ENCODE peak calls at places on chromosomes 12 and 14, in eight cellular contexts. D, Z, K, V, A, B, O and H are unnamed samples.

GRCh38 chr14:94173471-94173884 is 644 bp upstream of the PPP4R4 start:
- DNase-seq in D (no peak), Z (no peak), K (peak), V (no peak), A (peak), B (no peak), O (no peak), H (peak)

GRCh38 chr12:80442426-80443222 is 1.4 kb upstream of the PTPRQ start:
- DNase-seq in D (no peak), Z (no peak), K (peak), V (peak), A (no peak), B (peak), O (no peak), H (no peak)

GRCh38 chr12:54390668-54391551 is 6.4 kb upstream of the ZNF385A start:
- DNase-seq in D (peak), Z (no peak), K (peak), V (no peak), A (peak), B (no peak), O (peak), H (no peak)

GRCh38 chr12:132489602-132490239 is at the start of gene FBRSL1:
- DNase-seq in D (peak), Z (peak), K (peak), V (peak), A (peak), B (peak), O (peak), H (peak)

GRCh38 chr12:124617615-124618014 is 50.2 kb upstream of the NCOR2 start:
- DNase-seq in D (peak), Z (no peak), K (peak), V (no peak), A (no peak), B (no peak), O (no peak), H (no peak)

GRCh38 chr12:108063192-108063591 is 65.9 kb upstream of the WSCD2 start:
- DNase-seq in D (peak), Z (peak), K (peak), V (no peak), A (no peak), B (peak), O (no peak), H (no peak)

GRCh38 chr14:92340938-92341337 is 18.0 kb downstream of the SLC24A4 start:
- DNase-seq in D (no peak), Z (no peak), K (no peak), V (no peak), A (no peak), B (no peak), O (no peak), H (no peak)

GRCh38 chr14:61460853-61461611 is 139.7 kb downstream of the PRKCH start:
- DNase-seq in D (no peak), Z (no peak), K (no peak), V (no peak), A (no peak), B (peak), O (no peak), H (no peak)

GRCh38 chr14:75831455-75831854 is 150.3 kb downstream of the TGFB3 start:
- DNase-seq in D (no peak), Z (no peak), K (no peak), V (peak), A (no peak), B (peak), O (peak), H (no peak)

GRCh38 chr12:80044694-80045046 is 54.7 kb upstream of the OTOGL start:
- DNase-seq in D (no peak), Z (peak), K (no peak), V (peak), A (no peak), B (no peak), O (no peak), H (peak)

GRCh38 chr14:51540364-51540763 is 111.3 kb upstream of the FRMD6 start:
- DNase-seq in D (no peak), Z (no peak), K (no peak), V (peak), A (no peak), B (no peak), O (no peak), H (peak)

DNA sequence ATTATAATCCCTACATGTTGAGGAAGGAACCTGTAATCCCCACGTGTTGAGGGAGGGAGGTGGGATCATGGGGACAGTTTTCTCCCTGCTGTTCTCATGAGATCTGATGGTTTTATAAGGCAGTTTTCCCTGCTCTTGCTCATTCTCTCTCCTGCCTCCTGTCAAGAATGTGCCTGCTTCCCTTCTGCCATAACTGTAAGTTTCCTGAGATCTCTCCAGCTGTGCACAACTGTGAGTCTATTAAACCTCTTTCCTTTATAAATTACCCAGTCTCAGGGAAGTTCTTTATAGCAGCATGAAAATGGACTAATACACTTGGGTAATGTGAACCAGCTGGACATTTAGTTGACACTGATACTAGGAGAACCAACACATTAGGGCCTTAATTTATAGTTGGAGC is 12.4 kb upstream of the CCDC91 start:
- DNase-seq in D (no peak), Z (no peak), K (peak), V (no peak), A (no peak), B (no peak), O (no peak), H (no peak)
- H3K27ac ChIP-seq in D (no peak), Z (no peak), K (no peak), V (no peak), A (no peak), B (no peak), O (no peak), H (no peak)

GRCh38 chr12:46265102-46265501 is 3.7 kb downstream of the SLC38A1 start:
- DNase-seq in D (no peak), Z (no peak), K (no peak), V (no peak), A (no peak), B (no peak), O (no peak), H (no peak)

GRCh38 chr12:46266869-46267617 is 1.8 kb downstream of the SLC38A1 start:
- DNase-seq in D (peak), Z (no peak), K (peak), V (peak), A (peak), B (peak), O (peak), H (peak)

GRCh38 chr12:46265734-46266133 is 3.1 kb downstream of the SLC38A1 start:
- DNase-seq in D (no peak), Z (no peak), K (no peak), V (no peak), A (no peak), B (no peak), O (no peak), H (no peak)

GRCh38 chr12:46267618-46268348 is 1.1 kb downstream of the SLC38A1 start:
- DNase-seq in D (peak), Z (no peak), K (peak), V (peak), A (no peak), B (no peak), O (peak), H (peak)

GRCh38 chr12:46266382-46266791 is 2.5 kb downstream of the SLC38A1 start:
- DNase-seq in D (no peak), Z (no peak), K (peak), V (peak), A (no peak), B (no peak), O (no peak), H (peak)
- H3K27ac ChIP-seq in D (peak), Z (peak), K (peak), V (no peak), A (no peak), B (no peak), O (peak), H (peak)

GRCh38 chr12:50517456-50518048 is 12.8 kb downstream of the DIP2B start:
- DNase-seq in D (no peak), Z (no peak), K (peak), V (peak), A (no peak), B (peak), O (no peak), H (peak)

GRCh38 chr12:50523772-50524171 is 19.0 kb downstream of the DIP2B start:
- DNase-seq in D (peak), Z (no peak), K (no peak), V (no peak), A (no peak), B (no peak), O (no peak), H (no peak)

GRCh38 chr12:50518129-50518528 is 13.3 kb downstream of the DIP2B start:
- DNase-seq in D (no peak), Z (no peak), K (no peak), V (no peak), A (no peak), B (no peak), O (no peak), H (no peak)

GRCh38 chr12:50520345-50520744 is 15.6 kb downstream of the DIP2B start:
- DNase-seq in D (no peak), Z (no peak), K (no peak), V (no peak), A (no peak), B (no peak), O (no peak), H (no peak)

DNA sequence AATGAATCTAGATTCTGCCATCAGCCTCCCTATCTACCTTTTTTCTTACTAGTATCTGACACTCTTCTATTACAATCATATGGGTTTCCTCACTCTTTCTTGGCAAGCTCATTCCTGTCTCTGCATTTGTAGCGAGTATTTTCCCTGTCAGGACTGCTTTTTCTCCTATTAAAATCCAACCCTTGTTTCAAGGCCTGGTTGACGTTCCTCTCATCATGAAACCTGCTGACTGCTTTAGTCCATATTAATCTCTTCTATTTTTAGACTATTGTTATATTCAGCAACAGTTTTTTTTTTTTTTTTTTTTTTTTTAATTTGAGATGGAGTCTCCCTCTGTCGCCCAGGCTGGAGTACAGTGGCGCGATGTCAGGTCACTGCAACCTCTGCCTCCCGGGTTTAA is 16.0 kb downstream of the DIP2B start:
- DNase-seq in D (no peak), Z (no peak), K (peak), V (no peak), A (no peak), B (no peak), O (no peak), H (no peak)
- H3K27ac ChIP-seq in D (no peak), Z (no peak), K (peak), V (no peak), A (no peak), B (peak), O (peak), H (no peak)

GRCh38 chr14:95513261-95513660 is 3.2 kb downstream of the SYNE3 start:
- DNase-seq in D (no peak), Z (no peak), K (no peak), V (no peak), A (no peak), B (no peak), O (no peak), H (no peak)
- H3K27ac ChIP-seq in D (no peak), Z (no peak), K (no peak), V (no peak), A (no peak), B (no peak), O (no peak), H (no peak)

DNA sequence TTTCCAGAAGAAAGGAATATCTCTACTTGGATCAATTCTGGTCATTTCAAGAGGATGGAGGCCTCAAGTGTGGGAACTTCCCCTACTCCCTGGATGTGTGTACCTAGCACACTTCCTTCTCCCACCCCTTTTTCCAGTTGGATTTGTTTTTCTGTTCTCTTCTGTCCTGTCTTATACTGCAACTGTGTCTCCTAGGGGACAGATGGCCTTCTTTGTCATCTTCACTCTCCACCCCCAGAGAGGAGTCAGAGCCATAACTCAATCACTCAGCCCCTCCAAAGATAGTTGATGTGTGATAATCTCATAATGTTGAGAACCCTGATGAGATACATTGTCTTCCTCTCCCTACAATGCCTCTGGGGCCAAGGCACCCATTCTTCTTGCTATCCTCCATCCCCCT is 2.1 kb upstream of the DTX3 start:
- DNase-seq in D (no peak), Z (no peak), K (no peak), V (no peak), A (no peak), B (no peak), O (no peak), H (no peak)
- H3K27ac ChIP-seq in D (no peak), Z (no peak), K (no peak), V (no peak), A (peak), B (no peak), O (no peak), H (no peak)

DNA sequence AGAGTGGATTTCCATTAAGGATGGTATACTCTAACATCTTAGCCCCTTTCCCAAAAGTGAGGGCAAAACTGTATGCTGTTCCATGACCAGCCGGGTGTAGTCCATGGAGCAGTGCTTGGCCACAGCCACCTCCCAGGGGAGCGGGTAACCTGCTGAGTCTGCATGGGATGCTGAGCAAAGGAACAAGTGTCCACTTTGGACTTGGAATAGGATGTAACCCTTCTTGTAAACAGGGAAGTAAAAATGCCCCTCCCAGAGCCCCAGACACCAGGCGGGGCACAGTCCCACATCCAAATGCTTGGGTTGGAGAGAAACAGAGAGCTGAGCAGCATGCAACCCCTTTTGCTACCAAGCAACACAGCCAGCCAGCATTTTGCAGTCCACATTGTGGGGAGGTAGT is 65.6 kb downstream of the ACTN1 start:
- DNase-seq in D (no peak), Z (no peak), K (no peak), V (no peak), A (no peak), B (no peak), O (no peak), H (no peak)
- H3K27ac ChIP-seq in D (no peak), Z (no peak), K (no peak), V (no peak), A (peak), B (no peak), O (no peak), H (no peak)